ENCODE peak calls at places on chromosomes 3 and 15, in ten cellular contexts. D is stomach; W is NCI-H1694; O is NB4; Z is stimulated activated CD4-positive, alpha-beta T cell treated with anti-CD3 and anti-CD28 coated beads, Interleukin-12 subunit alpha, Interleukin-12 subunit beta, amount 100 ng/mL, for 48 hours; M is GM12865; T is nucleus accumbens; R is stimulated activated CD8-positive, alpha-beta memory T cell treated with anti-CD3 and anti-CD28 coated beads, Interleukin-15, amount 100 ng/mL, for 24 hours; N is sigmoid colon; S is Right ventricle myocardium superior. J is an unnamed sample.

GRCh38 chr3:193124861-193125260 is 116.2 kb upstream of the PLAAT1 start:
- DNase-seq in R (no peak), Z (no peak), T (no peak), O (no peak), W (no peak), S (no peak), D (no peak), N (no peak), M (no peak), J (no peak)

GRCh38 chr3:88784925-88785324 is 322.5 kb upstream of the EPHA3 start:
- DNase-seq in S (no peak), N (no peak), D (no peak), T (no peak), M (no peak), Z (no peak), W (no peak), O (no peak), R (no peak), J (no peak)

GRCh38 chr15:64842099-64842940 is 605 bp downstream of the PLEKHO2 start:
- DNase-seq in W (no peak), N (peak), O (peak), Z (no peak), T (no peak), D (no peak), R (no peak), S (peak), M (peak), J (no peak)

GRCh38 chr15:45088801-45089711 is 24.9 kb downstream of the DUOX2 start:
- DNase-seq in R (no peak), D (no peak), S (no peak), T (no peak), W (no peak), M (no peak), O (no peak), N (no peak), Z (no peak), J (no peak)

GRCh38 chr3:53288214-53288613 is 32.4 kb upstream of the TKT start:
- DNase-seq in N (no peak), Z (no peak), O (no peak), W (no peak), D (no peak), R (no peak), M (no peak), T (no peak), S (no peak), J (no peak)

GRCh38 chr3:155948476-155948875 is 78.0 kb downstream of the GMPS start:
- DNase-seq in W (no peak), T (no peak), M (no peak), O (no peak), S (no peak), N (no peak), D (no peak), R (no peak), Z (no peak), J (no peak)

GRCh38 chr15:98592136-98592535 is 56.2 kb upstream of the IGF1R start:
- DNase-seq in D (peak), T (no peak), N (no peak), M (no peak), Z (no peak), W (no peak), O (no peak), R (no peak), S (no peak), J (no peak)

GRCh38 chr3:40321818-40322217 is 12.3 kb downstream of the EIF1B start:
- DNase-seq in W (no peak), T (no peak), R (no peak), M (no peak), Z (no peak), S (no peak), O (no peak), D (no peak), N (no peak), J (no peak)

GRCh38 chr15:27679621-27680521 is 419.2 kb downstream of the OCA2 start:
- DNase-seq in N (no peak), S (no peak), M (no peak), T (no peak), Z (no peak), D (no peak), W (peak), O (no peak), R (no peak), J (no peak)

GRCh38 chr3:111968319-111969059 is 10.3 kb upstream of the ABHD10 start:
- DNase-seq in W (no peak), S (no peak), T (no peak), Z (no peak), N (no peak), O (no peak), D (no peak), M (no peak), R (no peak), J (no peak)

GRCh38 chr3:132554437-132554836 is 42.6 kb upstream of the ACKR4 start:
- DNase-seq in M (no peak), N (no peak), W (no peak), S (no peak), Z (no peak), O (no peak), T (no peak), R (no peak), D (peak), J (no peak)

GRCh38 chr3:28476194-28476593 is 127.6 kb upstream of the AZI2 start:
- DNase-seq in S (no peak), W (peak), D (no peak), M (peak), Z (no peak), R (no peak), N (no peak), O (peak), T (no peak), J (no peak)

GRCh38 chr3:31937225-31937624 is 43.8 kb downstream of the OSBPL10 start:
- DNase-seq in O (no peak), Z (no peak), R (no peak), N (no peak), S (no peak), D (no peak), M (no peak), T (no peak), W (no peak), J (no peak)

GRCh38 chr15:98686983-98687382 is 38.6 kb downstream of the IGF1R start:
- DNase-seq in D (no peak), R (no peak), S (no peak), Z (no peak), N (no peak), T (no peak), W (no peak), O (no peak), M (no peak), J (no peak)

GRCh38 chr15:59372352-59373211 is at the start of gene MYO1E:
- DNase-seq in W (no peak), M (peak), R (peak), N (peak), Z (peak), S (peak), T (peak), D (peak), O (peak), J (peak)

GRCh38 chr15:61623746-61624145 is 394.6 kb upstream of the RORA start:
- DNase-seq in W (no peak), Z (no peak), R (no peak), S (no peak), D (no peak), M (no peak), T (no peak), O (no peak), N (no peak), J (no peak)

GRCh38 chr3:154904328-154904727 is 175.8 kb upstream of the MME start:
- DNase-seq in S (no peak), N (no peak), O (peak), W (no peak), Z (no peak), M (peak), D (no peak), R (no peak), T (no peak), J (no peak)

GRCh38 chr3:50322386-50323091 is at the start of gene HYAL2:
- DNase-seq in N (no peak), S (peak), O (no peak), R (no peak), M (no peak), W (no peak), T (no peak), Z (no peak), D (peak), J (no peak)

GRCh38 chr3:131349946-131350347 is 31.6 kb upstream of the NUDT16 start:
- DNase-seq in M (no peak), N (no peak), O (no peak), R (no peak), W (no peak), S (no peak), Z (no peak), T (no peak), D (no peak), J (no peak)

GRCh38 chr15:61974759-61975158 is 85.5 kb downstream of the VPS13C start:
- DNase-seq in T (no peak), O (no peak), R (no peak), M (no peak), D (no peak), W (peak), Z (no peak), N (no peak), S (no peak), J (no peak)

GRCh38 chr3:11769704-11770103 is 77.0 kb downstream of the TAMM41 start:
- DNase-seq in W (no peak), D (no peak), O (no peak), S (no peak), Z (no peak), R (no peak), M (no peak), T (no peak), N (no peak), J (no peak)

GRCh38 chr15:32668942-32669341 is 27.4 kb downstream of the SCG5 start:
- DNase-seq in M (no peak), Z (no peak), W (no peak), T (no peak), S (no peak), R (no peak), N (no peak), D (no peak), O (no peak), J (no peak)

GRCh38 chr15:71709808-71710418 is 100.4 kb upstream of the NR2E3 start:
- DNase-seq in W (no peak), T (no peak), N (no peak), D (no peak), O (no peak), M (no peak), S (no peak), Z (no peak), R (no peak), J (no peak)

GRCh38 chr3:134299185-134299887 is 48.7 kb upstream of the RYK start:
- DNase-seq in S (no peak), O (peak), R (no peak), M (no peak), W (no peak), D (no peak), T (no peak), N (no peak), Z (no peak), J (no peak)

J was measured in breast epithelium.